ENCODE peak calls at places on chromosomes 7 and 10, in six cellular contexts. P, I, B, G, Y and N are unnamed samples.

GRCh38 chr7:19519443-19519977 is 189.3 kb downstream of the POLR1F start:
- DNase-seq in I (no peak), Y (no peak), B (peak; percentile 17), G (peak; percentile 62), P (peak; percentile 69), N (peak; percentile 46)

GRCh38 chr7:72099784-72100183 is 312.4 kb downstream of the CALN1 start:
- DNase-seq in P (no peak), B (no peak), G (no peak), Y (no peak), I (no peak), N (no peak)

GRCh38 chr7:45157653-45158401 is at the start of gene RAMP3:
- DNase-seq in B (no peak), I (no peak), P (no peak), Y (no peak), G (no peak), N (no peak)

GRCh38 chr7:131890191-131890590 is 333.8 kb upstream of the PODXL start:
- DNase-seq in B (no peak), P (no peak), I (no peak), G (no peak), Y (no peak), N (no peak)

GRCh38 chr10:404341-404740 is 269.1 kb downstream of the ZMYND11 start:
- DNase-seq in G (no peak), B (peak; percentile 67), Y (no peak), I (no peak), P (no peak), N (peak; percentile 92)

GRCh38 chr10:4353964-4354363 is 472.0 kb upstream of the AKR1E2 start:
- DNase-seq in B (peak; percentile 81), P (peak; percentile 65), Y (no peak), I (no peak), G (peak; percentile 79), N (peak; percentile 82)

GRCh38 chr7:94123136-94123535 is 119.0 kb upstream of the BET1 start:
- DNase-seq in I (no peak), P (no peak), G (no peak), Y (no peak), B (no peak), N (no peak)

GRCh38 chr10:69666756-69667155 is 36.7 kb downstream of the FAM241B start:
- DNase-seq in I (no peak), B (no peak), P (no peak), Y (no peak), G (no peak), N (no peak)

GRCh38 chr10:122465401-122465800 is 4.0 kb downstream of the HTRA1 start:
- DNase-seq in P (no peak), B (no peak), G (no peak), I (no peak), Y (no peak), N (no peak)

GRCh38 chr10:5502903-5503835 is 3.8 kb upstream of the CALML5 start:
- DNase-seq in G (no peak), I (peak; percentile 93), B (no peak), P (peak; percentile 93), Y (no peak), N (no peak)

GRCh38 chr10:102869290-102870198 is at the start of gene AS3MT:
- DNase-seq in I (peak; percentile 24), B (no peak), Y (peak; percentile 44), G (peak; percentile 18), P (peak; percentile 30), N (no peak)

GRCh38 chr10:132336064-132336746 is 4.2 kb downstream of the LRRC27 start:
- DNase-seq in B (peak; percentile 33), P (no peak), G (no peak), Y (no peak), I (no peak), N (peak; percentile 75)

GRCh38 chr7:105675873-105676484 is 94.7 kb upstream of the EFCAB10 start:
- DNase-seq in P (no peak), I (no peak), Y (peak; percentile 62), B (no peak), G (no peak), N (no peak)

GRCh38 chr10:66627156-66627555 is 298.7 kb upstream of the LRRTM3 start:
- DNase-seq in I (no peak), P (peak; percentile 74), Y (no peak), G (peak; percentile 49), B (peak; percentile 1), N (no peak)

GRCh38 chr10:89076120-89076519 is 85.5 kb downstream of the FAS start:
- DNase-seq in B (no peak), G (no peak), Y (no peak), I (no peak), P (no peak), N (no peak)

GRCh38 chr7:131274986-131275385 is 52.7 kb upstream of the MKLN1 start:
- DNase-seq in G (no peak), B (no peak), I (no peak), P (no peak), Y (no peak), N (no peak)

GRCh38 chr10:113322843-113323242 is 230.0 kb upstream of the HABP2 start:
- DNase-seq in I (no peak), G (no peak), B (no peak), Y (no peak), P (no peak), N (no peak)

GRCh38 chr7:8325067-8325466 is 63.1 kb upstream of the ICA1 start:
- DNase-seq in P (no peak), I (no peak), G (peak; percentile 46), Y (no peak), B (no peak), N (no peak)

GRCh38 chr10:25682203-25682950 is 251.7 kb upstream of the MYO3A start:
- DNase-seq in I (no peak), B (peak; percentile 88), G (peak; percentile 52), P (peak; percentile 18), Y (no peak), N (peak; percentile 63)

GRCh38 chr10:43120116-43120947 is 17.9 kb upstream of the CSGALNACT2 start:
- DNase-seq in P (no peak), I (no peak), B (no peak), Y (no peak), G (no peak), N (no peak)

GRCh38 chr7:10940748-10941358 is 32.8 kb upstream of the PHF14 start:
- DNase-seq in I (peak; percentile 7), P (peak; percentile 38), Y (peak; percentile 11), G (no peak), B (no peak), N (no peak)

GRCh38 chr10:66929375-66929774 is 3.5 kb downstream of the LRRTM3 start:
- DNase-seq in G (no peak), Y (no peak), B (no peak), I (no peak), P (no peak), N (no peak)

GRCh38 chr7:77791956-77792355 is 6.3 kb downstream of the TMEM60 start:
- DNase-seq in Y (no peak), B (no peak), P (no peak), I (peak; percentile 23), G (no peak), N (peak; percentile 72)

GRCh38 chr7:81507231-81507630 is 262.6 kb downstream of the HGF start:
- DNase-seq in B (no peak), I (no peak), P (no peak), G (no peak), Y (no peak), N (no peak)

GRCh38 chr7:112296416-112296815 is 89.9 kb downstream of the ZNF277 start:
- DNase-seq in Y (no peak), I (no peak), G (no peak), P (no peak), B (peak; percentile 14), N (no peak)

GRCh38 chr10:3954615-3955014 is 169.6 kb upstream of the KLF6 start:
- DNase-seq in G (no peak), Y (no peak), P (no peak), I (no peak), B (no peak), N (no peak)

GRCh38 chr7:120792861-120793130 is 65.1 kb downstream of the TSPAN12 start:
- DNase-seq in G (no peak), P (peak; percentile 52), I (no peak), Y (no peak), B (no peak), N (peak; percentile 2)

GRCh38 chr10:112510384-112510783 is 63.4 kb downstream of the VTI1A start:
- DNase-seq in P (no peak), B (no peak), I (no peak), Y (peak; percentile 4), G (no peak), N (no peak)

GRCh38 chr10:132858121-132859081 is 72.5 kb upstream of the NKX6-2 start:
- DNase-seq in G (no peak), I (no peak), Y (no peak), B (no peak), P (no peak), N (no peak)

GRCh38 chr10:32000937-32001336 is 55.3 kb downstream of the KIF5B start:
- DNase-seq in P (no peak), G (peak; percentile 33), Y (no peak), B (peak; percentile 43), I (no peak), N (peak; percentile 30)